ENCODE peak calls at places on chromosomes 16 and 17, in four cellular contexts. One of them, this sample, is unnamed.

GRCh38 chr17:19386974-19387920 is at the start of gene MFAP4:
- DNase-seq in H9: peak
- DNase-seq in cardiac fibroblast: peak
- DNase-seq in NCI-H1092 treated with DMSO at 0.1 percent for 48 hours: peak
- DNase-seq in this sample: peak

GRCh38 chr16:35908942-35909341 is 2449.5 kb downstream of the TP53TG3F start:
- DNase-seq in H9: no peak
- DNase-seq in cardiac fibroblast: no peak
- DNase-seq in NCI-H1092 treated with DMSO at 0.1 percent for 48 hours: no peak
- DNase-seq in this sample: no peak

GRCh38 chr16:695355-696089 is 5.3 kb upstream of the WDR24 start:
- DNase-seq in H9: peak
- DNase-seq in cardiac fibroblast: no peak
- DNase-seq in NCI-H1092 treated with DMSO at 0.1 percent for 48 hours: peak
- DNase-seq in this sample: no peak

GRCh38 chr17:3880983-3881382 is 11.9 kb downstream of the CAMKK1 start:
- DNase-seq in H9: no peak
- DNase-seq in cardiac fibroblast: no peak
- DNase-seq in NCI-H1092 treated with DMSO at 0.1 percent for 48 hours: no peak
- DNase-seq in this sample: no peak

GRCh38 chr16:1408171-1408837 is 6.2 kb downstream of the UNKL start:
- DNase-seq in H9: peak
- DNase-seq in cardiac fibroblast: peak
- DNase-seq in NCI-H1092 treated with DMSO at 0.1 percent for 48 hours: peak
- DNase-seq in this sample: peak

GRCh38 chr17:75241996-75242460 is 19.4 kb downstream of the GGA3 start:
- DNase-seq in H9: no peak
- DNase-seq in cardiac fibroblast: peak
- DNase-seq in NCI-H1092 treated with DMSO at 0.1 percent for 48 hours: no peak
- DNase-seq in this sample: peak

GRCh38 chr17:40956401-40957254 is 10.1 kb downstream of the KRT39 start:
- DNase-seq in H9: no peak
- DNase-seq in cardiac fibroblast: peak
- DNase-seq in NCI-H1092 treated with DMSO at 0.1 percent for 48 hours: no peak
- DNase-seq in this sample: peak

GRCh38 chr17:55898195-55898594 is 147.3 kb downstream of the PCTP start:
- DNase-seq in H9: no peak
- DNase-seq in cardiac fibroblast: no peak
- DNase-seq in NCI-H1092 treated with DMSO at 0.1 percent for 48 hours: no peak
- DNase-seq in this sample: no peak

GRCh38 chr16:14371778-14372431 is 258.2 kb downstream of the PARN start:
- DNase-seq in H9: peak
- DNase-seq in cardiac fibroblast: no peak
- DNase-seq in NCI-H1092 treated with DMSO at 0.1 percent for 48 hours: no peak
- DNase-seq in this sample: no peak

GRCh38 chr17:8746501-8747236 is 2.0 kb upstream of the CCDC42 start:
- DNase-seq in H9: peak
- DNase-seq in cardiac fibroblast: no peak
- DNase-seq in NCI-H1092 treated with DMSO at 0.1 percent for 48 hours: no peak
- DNase-seq in this sample: peak

GRCh38 chr17:37276475-37276874 is 99.3 kb upstream of the C17orf78 start:
- DNase-seq in H9: no peak
- DNase-seq in cardiac fibroblast: no peak
- DNase-seq in NCI-H1092 treated with DMSO at 0.1 percent for 48 hours: no peak
- DNase-seq in this sample: peak

GRCh38 chr16:86477642-86478041 is 32.7 kb upstream of the FOXF1 start:
- DNase-seq in H9: no peak
- DNase-seq in cardiac fibroblast: peak
- DNase-seq in NCI-H1092 treated with DMSO at 0.1 percent for 48 hours: no peak
- DNase-seq in this sample: peak

GRCh38 chr17:52762147-52762793 is 603.8 kb upstream of the CA10 start:
- DNase-seq in H9: peak
- DNase-seq in cardiac fibroblast: no peak
- DNase-seq in NCI-H1092 treated with DMSO at 0.1 percent for 48 hours: no peak
- DNase-seq in this sample: no peak

GRCh38 chr17:77453613-77454559 is 313.1 kb downstream of the SEC14L1 start:
- DNase-seq in H9: no peak
- DNase-seq in cardiac fibroblast: peak
- DNase-seq in NCI-H1092 treated with DMSO at 0.1 percent for 48 hours: no peak
- DNase-seq in this sample: no peak

GRCh38 chr17:28745777-28746473 is 2.1 kb downstream of the TRAF4 start:
- DNase-seq in H9: peak
- DNase-seq in cardiac fibroblast: no peak
- DNase-seq in NCI-H1092 treated with DMSO at 0.1 percent for 48 hours: no peak
- DNase-seq in this sample: no peak

GRCh38 chr16:14497245-14498082 is 132.6 kb downstream of the PARN start:
- DNase-seq in H9: no peak
- DNase-seq in cardiac fibroblast: no peak
- DNase-seq in NCI-H1092 treated with DMSO at 0.1 percent for 48 hours: no peak
- DNase-seq in this sample: no peak

GRCh38 chr16:54425681-54426549 is 139.3 kb upstream of the IRX3 start:
- DNase-seq in H9: no peak
- DNase-seq in cardiac fibroblast: no peak
- DNase-seq in NCI-H1092 treated with DMSO at 0.1 percent for 48 hours: no peak
- DNase-seq in this sample: no peak

GRCh38 chr17:1120596-1121441 is 59.0 kb downstream of the ABR start:
- DNase-seq in H9: no peak
- DNase-seq in cardiac fibroblast: no peak
- DNase-seq in NCI-H1092 treated with DMSO at 0.1 percent for 48 hours: no peak
- DNase-seq in this sample: no peak

GRCh38 chr16:66342294-66342900 is 24.1 kb upstream of the CDH5 start:
- DNase-seq in H9: peak
- DNase-seq in cardiac fibroblast: peak
- DNase-seq in NCI-H1092 treated with DMSO at 0.1 percent for 48 hours: peak
- DNase-seq in this sample: no peak

GRCh38 chr16:87602821-87603683 is 744 bp downstream of the JPH3 start:
- DNase-seq in H9: no peak
- DNase-seq in cardiac fibroblast: no peak
- DNase-seq in NCI-H1092 treated with DMSO at 0.1 percent for 48 hours: no peak
- DNase-seq in this sample: no peak

GRCh38 chr16:89716493-89716892 is 4.2 kb downstream of the VPS9D1 start:
- DNase-seq in H9: no peak
- DNase-seq in cardiac fibroblast: no peak
- DNase-seq in NCI-H1092 treated with DMSO at 0.1 percent for 48 hours: no peak
- DNase-seq in this sample: no peak

GRCh38 chr17:5877948-5878347 is 192.2 kb upstream of the WSCD1 start:
- DNase-seq in H9: no peak
- DNase-seq in cardiac fibroblast: no peak
- DNase-seq in NCI-H1092 treated with DMSO at 0.1 percent for 48 hours: no peak
- DNase-seq in this sample: no peak

GRCh38 chr17:82009413-82009812 is 13.3 kb downstream of the CENPX start:
- DNase-seq in H9: no peak
- DNase-seq in cardiac fibroblast: no peak
- DNase-seq in NCI-H1092 treated with DMSO at 0.1 percent for 48 hours: no peak
- DNase-seq in this sample: no peak

GRCh38 chr17:40038882-40039513 is 15.2 kb downstream of the MED24 start:
- DNase-seq in H9: peak
- DNase-seq in cardiac fibroblast: peak
- DNase-seq in NCI-H1092 treated with DMSO at 0.1 percent for 48 hours: peak
- DNase-seq in this sample: peak

GRCh38 chr16:48361012-48361411 is 24.2 kb downstream of the SIAH1 start:
- DNase-seq in H9: no peak
- DNase-seq in cardiac fibroblast: no peak
- DNase-seq in NCI-H1092 treated with DMSO at 0.1 percent for 48 hours: no peak
- DNase-seq in this sample: no peak

GRCh38 chr17:78108726-78109488 is 19.6 kb downstream of the TMC6 start:
- DNase-seq in H9: no peak
- DNase-seq in cardiac fibroblast: no peak
- DNase-seq in NCI-H1092 treated with DMSO at 0.1 percent for 48 hours: no peak
- DNase-seq in this sample: no peak

GRCh38 chr17:66098040-66098439 is 93.9 kb downstream of the CEP112 start:
- DNase-seq in H9: no peak
- DNase-seq in cardiac fibroblast: no peak
- DNase-seq in NCI-H1092 treated with DMSO at 0.1 percent for 48 hours: no peak
- DNase-seq in this sample: peak

GRCh38 chr17:17784599-17785264 is 52.1 kb downstream of the SREBF1 start:
- DNase-seq in H9: no peak
- DNase-seq in cardiac fibroblast: no peak
- DNase-seq in NCI-H1092 treated with DMSO at 0.1 percent for 48 hours: no peak
- DNase-seq in this sample: no peak

GRCh38 chr17:48728232-48729231 is at the start of gene HOXB13:
- DNase-seq in H9: peak
- DNase-seq in cardiac fibroblast: peak
- DNase-seq in NCI-H1092 treated with DMSO at 0.1 percent for 48 hours: no peak
- DNase-seq in this sample: no peak

GRCh38 chr16:3625911-3626732 is 14.7 kb upstream of the SLX4 start:
- DNase-seq in H9: no peak
- DNase-seq in cardiac fibroblast: peak
- DNase-seq in NCI-H1092 treated with DMSO at 0.1 percent for 48 hours: no peak
- DNase-seq in this sample: no peak

GRCh38 chr17:68437979-68438877 is 19.1 kb downstream of the WIPI1 start:
- DNase-seq in H9: peak
- DNase-seq in cardiac fibroblast: peak
- DNase-seq in NCI-H1092 treated with DMSO at 0.1 percent for 48 hours: no peak
- DNase-seq in this sample: no peak

GRCh38 chr16:24906199-24906808 is 60.5 kb downstream of the SLC5A11 start:
- DNase-seq in H9: no peak
- DNase-seq in cardiac fibroblast: peak
- DNase-seq in NCI-H1092 treated with DMSO at 0.1 percent for 48 hours: no peak
- DNase-seq in this sample: peak

GRCh38 chr17:74491645-74492044 is 25.2 kb downstream of the CD300A start:
- DNase-seq in H9: peak
- DNase-seq in cardiac fibroblast: no peak
- DNase-seq in NCI-H1092 treated with DMSO at 0.1 percent for 48 hours: no peak
- DNase-seq in this sample: no peak

GRCh38 chr17:31197991-31198390 is 99.0 kb downstream of the OMG start:
- DNase-seq in H9: no peak
- DNase-seq in cardiac fibroblast: no peak
- DNase-seq in NCI-H1092 treated with DMSO at 0.1 percent for 48 hours: no peak
- DNase-seq in this sample: peak

GRCh38 chr17:45234641-45235040 is 13.0 kb downstream of the FMNL1 start:
- DNase-seq in H9: peak
- DNase-seq in cardiac fibroblast: no peak
- DNase-seq in NCI-H1092 treated with DMSO at 0.1 percent for 48 hours: peak
- DNase-seq in this sample: no peak

GRCh38 chr17:48373882-48374281 is 56.1 kb downstream of the SKAP1 start:
- DNase-seq in H9: no peak
- DNase-seq in cardiac fibroblast: no peak
- DNase-seq in NCI-H1092 treated with DMSO at 0.1 percent for 48 hours: no peak
- DNase-seq in this sample: no peak

GRCh38 chr17:65182233-65182632 is 45.1 kb downstream of the RGS9 start:
- DNase-seq in H9: no peak
- DNase-seq in cardiac fibroblast: no peak
- DNase-seq in NCI-H1092 treated with DMSO at 0.1 percent for 48 hours: no peak
- DNase-seq in this sample: no peak

GRCh38 chr16:3188675-3188924 is 596 bp downstream of the OR1F1 start:
- DNase-seq in H9: no peak
- DNase-seq in cardiac fibroblast: no peak
- DNase-seq in NCI-H1092 treated with DMSO at 0.1 percent for 48 hours: no peak
- DNase-seq in this sample: no peak